ENCODE peak calls at places on chromosomes 7 and 10, in seven cellular contexts. X, N, C, L, E, Q and F are unnamed samples.

GRCh38 chr7:128931186-128931798 is 6.4 kb upstream of the IRF5 start:
- DNase-seq in X (no peak), N (no peak), C (no peak), L (no peak), E (peak), Q (no peak), F (no peak)

GRCh38 chr10:72259491-72260214 is 14.1 kb upstream of the DDIT4 start:
- DNase-seq in X (no peak), N (peak), C (peak), L (peak), E (no peak), Q (peak), F (peak)

GRCh38 chr10:78401882-78402367 is 368.3 kb downstream of the RPS24 start:
- DNase-seq in X (no peak), N (no peak), C (no peak), L (no peak), E (no peak), Q (peak), F (no peak)

GRCh38 chr10:52212062-52212461 is 102.0 kb upstream of the DKK1 start:
- DNase-seq in X (no peak), N (no peak), C (no peak), L (no peak), E (no peak), Q (peak), F (peak)

GRCh38 chr10:118564652-118565051 is 30.8 kb downstream of the PRLHR start:
- DNase-seq in X (no peak), N (no peak), C (peak), L (no peak), E (no peak), Q (no peak), F (peak)

GRCh38 chr10:34010891-34011290 is 676.4 kb upstream of the NRP1 start:
- DNase-seq in X (no peak), N (no peak), C (no peak), L (peak), E (no peak), Q (no peak), F (peak)

GRCh38 chr7:19079066-19079465 is 38.4 kb downstream of the TWIST1 start:
- DNase-seq in X (peak), N (no peak), C (no peak), L (peak), E (no peak), Q (no peak), F (no peak)

GRCh38 chr10:10786334-10787090 is 231.2 kb upstream of the CELF2 start:
- DNase-seq in X (no peak), N (no peak), C (no peak), L (no peak), E (no peak), Q (no peak), F (peak)

GRCh38 chr7:24722386-24723177 is 34.7 kb downstream of the GSDME start:
- DNase-seq in X (no peak), N (no peak), C (peak), L (peak), E (no peak), Q (peak), F (peak)

GRCh38 chr7:28517606-28518005 is 105.3 kb downstream of the CREB5 start:
- DNase-seq in X (no peak), N (no peak), C (no peak), L (no peak), E (no peak), Q (no peak), F (no peak)

GRCh38 chr7:54109501-54109900 is 432.7 kb upstream of the VSTM2A start:
- DNase-seq in X (no peak), N (no peak), C (no peak), L (no peak), E (no peak), Q (no peak), F (no peak)

GRCh38 chr7:107076781-107077698 is 32.5 kb downstream of the PRKAR2B start:
- DNase-seq in X (no peak), N (no peak), C (no peak), L (no peak), E (no peak), Q (no peak), F (no peak)

GRCh38 chr10:34812771-34813170 is 2.3 kb downstream of the PARD3 start:
- DNase-seq in X (no peak), N (no peak), C (no peak), L (no peak), E (peak), Q (no peak), F (no peak)

GRCh38 chr10:71821909-71822763 is 28.9 kb downstream of the PSAP start:
- DNase-seq in X (no peak), N (no peak), C (no peak), L (peak), E (no peak), Q (no peak), F (no peak)

GRCh38 chr7:79683916-79684315 is 230.4 kb upstream of the MAGI2 start:
- DNase-seq in X (no peak), N (no peak), C (no peak), L (no peak), E (no peak), Q (no peak), F (no peak)

GRCh38 chr10:126104767-126105166 is 208.4 kb downstream of the FANK1 start:
- DNase-seq in X (no peak), N (no peak), C (no peak), L (no peak), E (no peak), Q (no peak), F (no peak)

GRCh38 chr10:1249142-1249541 is 193.0 kb downstream of the WDR37 start:
- DNase-seq in X (no peak), N (no peak), C (no peak), L (no peak), E (no peak), Q (no peak), F (no peak)

GRCh38 chr10:101055416-101055815 is 6.4 kb upstream of the KAZALD1 start:
- DNase-seq in X (no peak), N (no peak), C (no peak), L (no peak), E (no peak), Q (no peak), F (no peak)
- TF ChIP-seq CTCF in X (peak), N (no peak), C (no peak), L (peak), E (no peak), Q (peak), F (no peak)

DNA sequence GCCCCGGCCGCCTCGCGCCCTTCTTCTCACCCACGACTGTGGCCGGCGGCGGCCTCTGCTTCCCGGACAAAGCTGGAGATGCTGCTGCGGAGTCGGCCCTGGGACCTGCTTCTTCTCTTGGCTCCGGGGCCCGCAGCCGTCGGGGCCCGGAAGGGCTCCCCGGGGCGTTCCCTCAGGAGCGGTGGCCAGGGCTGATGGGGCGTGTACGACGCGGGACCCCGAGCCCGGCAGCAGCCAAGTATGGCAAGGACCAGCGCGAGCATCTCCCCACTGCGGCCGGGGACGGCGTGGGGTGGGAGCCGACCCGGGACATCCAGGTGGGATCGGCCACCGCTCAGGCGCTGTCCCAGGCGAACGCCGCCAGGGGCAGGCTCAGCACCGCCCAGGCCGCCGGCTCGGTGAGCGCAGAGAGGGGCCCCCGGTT is 27.6 kb upstream of the BMS1 start:
- DNase-seq in X (no peak), N (no peak), C (peak), L (no peak), E (no peak), Q (peak), F (peak)
- H3K4me3 ChIP-seq in X (peak), N (no peak), C (peak), L (no peak), E (peak), Q (peak), F (peak)

GRCh38 chr10:114061794-114062193 is 18.1 kb downstream of the ADRB1 start:
- DNase-seq in X (no peak), N (no peak), C (no peak), L (no peak), E (no peak), Q (no peak), F (no peak)
- TF ChIP-seq CTCF in X (no peak), N (no peak), C (no peak), L (no peak), E (no peak), Q (no peak), F (no peak)

GRCh38 chr7:25894902-25895791 is 256.9 kb upstream of the NFE2L3 start:
- DNase-seq in X (peak), N (peak), C (peak), L (peak), E (peak), Q (peak), F (peak)

GRCh38 chr7:25897261-25897782 is 254.7 kb upstream of the NFE2L3 start:
- DNase-seq in X (no peak), N (no peak), C (no peak), L (no peak), E (no peak), Q (no peak), F (no peak)

GRCh38 chr7:25894002-25894901 is 257.7 kb upstream of the NFE2L3 start:
- DNase-seq in X (no peak), N (peak), C (peak), L (no peak), E (no peak), Q (peak), F (no peak)

GRCh38 chr7:25893436-25893835 is 258.6 kb upstream of the NFE2L3 start:
- DNase-seq in X (no peak), N (no peak), C (no peak), L (no peak), E (no peak), Q (no peak), F (no peak)

GRCh38 chr7:25895792-25896171 is 256.2 kb upstream of the NFE2L3 start:
- DNase-seq in X (no peak), N (no peak), C (no peak), L (no peak), E (no peak), Q (no peak), F (no peak)
- H3K4me3 ChIP-seq in X (peak), N (no peak), C (peak), L (no peak), E (peak), Q (peak), F (no peak)

DNA sequence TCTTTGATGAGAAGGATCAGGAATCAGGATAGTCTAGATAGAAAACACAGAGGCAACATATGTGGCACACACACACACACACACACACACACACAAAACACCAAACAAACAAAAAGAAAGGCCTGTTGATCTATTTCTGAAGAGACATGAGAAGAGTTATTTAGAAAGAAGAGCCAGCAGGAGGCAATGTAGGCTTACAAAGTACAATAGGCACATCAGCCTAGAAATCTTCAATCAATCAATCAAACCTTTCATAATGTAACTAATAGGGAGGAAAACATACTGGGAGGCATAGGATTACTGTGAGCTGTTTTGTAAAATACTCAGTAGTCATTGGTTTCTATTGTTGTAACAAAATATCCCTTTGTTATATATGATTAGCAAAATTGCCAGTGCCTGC is 47.3 kb upstream of the TES start:
- DNase-seq in X (no peak), N (peak), C (no peak), L (no peak), E (no peak), Q (no peak), F (no peak)
- TF ChIP-seq CTCF in X (peak), N (no peak), C (peak), L (peak), E (no peak), Q (no peak), F (peak)

DNA sequence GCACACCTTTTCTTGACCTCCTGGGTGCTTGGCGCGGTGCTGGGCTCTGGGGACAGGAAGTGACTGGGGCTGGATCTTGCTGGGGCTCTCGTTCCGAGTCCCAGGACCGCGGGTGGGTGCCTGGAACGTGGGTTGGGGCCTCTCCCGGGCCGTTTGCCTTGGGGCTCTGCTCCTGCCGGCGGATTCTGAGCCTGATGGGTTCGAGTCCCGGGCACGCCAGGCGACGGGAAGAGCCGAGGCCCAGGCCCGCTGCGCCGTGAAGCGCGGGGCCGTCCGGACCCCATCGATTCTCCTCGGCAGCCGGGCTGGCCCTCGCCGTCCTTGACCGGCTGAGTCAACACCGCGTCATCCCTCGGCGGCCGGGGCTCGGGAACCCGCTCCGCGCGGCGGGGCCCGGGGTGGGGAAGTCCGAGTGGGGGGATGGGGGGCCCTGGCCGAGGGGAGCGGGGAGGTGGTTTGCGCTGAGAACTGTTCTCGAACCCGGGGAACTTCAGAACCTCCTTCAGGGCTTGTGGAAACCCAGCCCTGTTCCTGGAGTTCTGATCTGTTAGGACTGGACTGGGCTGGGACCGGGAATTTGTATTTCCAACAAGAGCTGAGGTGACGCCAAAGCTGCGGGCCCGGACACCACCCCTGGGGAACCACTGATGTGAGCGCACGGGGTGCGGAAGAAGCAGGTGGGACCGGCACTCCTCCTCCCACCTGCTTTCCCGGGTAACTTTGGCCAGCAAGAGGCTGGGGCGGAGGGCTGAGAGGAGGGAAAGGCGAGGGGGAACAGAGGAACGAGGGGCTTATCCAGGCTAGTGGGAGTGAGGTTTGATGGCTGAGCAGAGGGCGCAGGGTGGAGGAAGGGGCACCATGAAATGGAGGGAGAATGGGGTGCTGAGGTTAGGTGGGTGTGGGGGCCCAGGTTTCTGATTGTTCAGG is 6.2 kb downstream of the HHEX start:
- DNase-seq in X (no peak), N (no peak), C (peak), L (peak), E (no peak), Q (peak), F (peak)
- H3K4me3 ChIP-seq in X (peak), N (no peak), C (peak), L (peak), E (no peak), Q (no peak), F (peak)

DNA sequence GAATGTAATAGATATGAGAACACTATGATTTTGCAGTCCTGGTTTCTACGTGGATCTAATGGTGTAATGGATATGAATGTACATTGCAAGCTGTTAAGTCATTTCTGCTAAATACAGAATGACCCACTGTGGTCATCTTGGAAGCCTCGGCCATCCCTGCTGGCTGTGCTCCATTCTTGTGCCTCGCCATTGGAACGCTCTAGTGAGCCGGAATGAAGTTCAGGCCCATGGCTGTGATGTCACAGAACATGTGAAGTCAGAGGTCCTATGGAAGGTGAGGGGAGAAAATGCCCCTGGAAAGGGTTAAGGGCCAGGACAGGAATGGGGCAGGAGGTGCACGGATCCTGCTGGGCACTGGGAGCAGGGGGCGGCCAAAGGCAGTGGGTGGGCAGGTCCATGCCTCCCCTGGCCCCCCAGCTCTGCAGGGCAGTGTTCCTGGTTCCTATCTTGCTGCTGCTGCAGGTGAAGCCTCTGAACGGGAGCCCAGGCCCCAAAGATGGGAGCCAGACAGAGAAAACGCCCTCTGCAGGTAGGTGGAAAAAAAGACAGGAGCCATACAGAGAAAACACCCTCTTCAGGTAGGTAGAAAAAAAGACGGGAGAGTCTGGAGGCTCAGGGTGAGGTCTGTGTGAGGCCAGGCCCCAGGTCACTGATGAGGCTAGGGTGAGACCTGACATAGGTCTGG is at the start of gene LLCFC1:
- DNase-seq in X (no peak), N (peak), C (peak), L (no peak), E (peak), Q (peak), F (no peak)
- TF ChIP-seq CTCF in X (no peak), N (peak), C (peak), L (no peak), E (peak), Q (peak), F (no peak)

GRCh38 chr10:86795353-86795752 is 38.9 kb downstream of the BMPR1A start:
- DNase-seq in X (peak), N (no peak), C (peak), L (peak), E (no peak), Q (peak), F (peak)
- H3K4me3 ChIP-seq in X (no peak), N (no peak), C (no peak), L (no peak), E (no peak), Q (no peak), F (no peak)

DNA sequence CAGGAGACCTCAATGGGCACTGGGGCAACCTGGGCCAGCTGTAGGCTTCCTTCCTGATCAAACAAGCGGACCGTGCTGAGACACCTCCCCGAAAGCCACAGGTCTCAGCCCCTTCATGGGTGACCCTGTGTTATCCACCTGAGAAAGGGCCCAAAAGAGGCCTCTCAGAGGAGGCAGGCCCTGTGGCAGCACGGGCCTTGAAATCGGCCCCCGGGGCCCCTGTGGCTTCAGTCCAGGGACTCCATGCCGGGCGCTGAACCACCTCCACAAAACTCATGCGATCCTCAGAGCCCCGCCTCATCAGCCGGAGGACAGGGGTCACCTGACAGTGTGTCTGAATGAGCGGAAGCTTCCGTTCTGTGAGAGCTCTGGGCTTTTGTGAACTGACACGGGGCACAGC is 307.1 kb downstream of the PAXIP1 start:
- DNase-seq in X (no peak), N (no peak), C (no peak), L (no peak), E (no peak), Q (no peak), F (no peak)
- TF ChIP-seq CTCF in X (no peak), N (no peak), C (no peak), L (no peak), E (no peak), Q (no peak), F (no peak)